ENCODE peak calls at places on chromosomes 12 and 14, in eight cellular contexts. One of them, this sample, is unnamed.

GRCh38 chr12:129961111-129961510 is 57.3 kb upstream of the TMEM132D start:
- DNase-seq in astrocyte of the cerebellum: no peak
- DNase-seq in RPMI8226: no peak
- DNase-seq in activated T-cell treated with anti-CD3 and anti-CD28 coated beads for 48 hours: no peak
- DNase-seq in HTR-8/SVneo: no peak
- DNase-seq in colonic mucosa: no peak
- DNase-seq in WERI-Rb-1: no peak
- DNase-seq in Caki2: no peak
- DNase-seq in this sample: no peak

GRCh38 chr12:13924286-13924685 is 57.1 kb downstream of the GRIN2B start:
- DNase-seq in astrocyte of the cerebellum: no peak
- DNase-seq in RPMI8226: no peak
- DNase-seq in activated T-cell treated with anti-CD3 and anti-CD28 coated beads for 48 hours: no peak
- DNase-seq in HTR-8/SVneo: no peak
- DNase-seq in colonic mucosa: no peak
- DNase-seq in WERI-Rb-1: no peak
- DNase-seq in Caki2: no peak
- DNase-seq in this sample: no peak

GRCh38 chr14:99684356-99684952 is 356 bp downstream of the CYP46A1 start:
- DNase-seq in astrocyte of the cerebellum: no peak
- DNase-seq in RPMI8226: no peak
- DNase-seq in activated T-cell treated with anti-CD3 and anti-CD28 coated beads for 48 hours: no peak
- DNase-seq in HTR-8/SVneo: no peak
- DNase-seq in colonic mucosa: no peak
- DNase-seq in WERI-Rb-1: no peak
- DNase-seq in Caki2: no peak
- DNase-seq in this sample: peak

GRCh38 chr12:89461649-89462612 is 62.7 kb downstream of the GALNT4 start:
- DNase-seq in astrocyte of the cerebellum: peak
- DNase-seq in RPMI8226: peak
- DNase-seq in activated T-cell treated with anti-CD3 and anti-CD28 coated beads for 48 hours: no peak
- DNase-seq in HTR-8/SVneo: peak
- DNase-seq in colonic mucosa: no peak
- DNase-seq in WERI-Rb-1: no peak
- DNase-seq in Caki2: peak
- DNase-seq in this sample: no peak

GRCh38 chr12:127429556-127429955 is 837.4 kb upstream of the TMEM132C start:
- DNase-seq in astrocyte of the cerebellum: no peak
- DNase-seq in RPMI8226: no peak
- DNase-seq in activated T-cell treated with anti-CD3 and anti-CD28 coated beads for 48 hours: no peak
- DNase-seq in HTR-8/SVneo: no peak
- DNase-seq in colonic mucosa: no peak
- DNase-seq in WERI-Rb-1: no peak
- DNase-seq in Caki2: no peak
- DNase-seq in this sample: no peak

GRCh38 chr14:99561827-99562226 is 42.2 kb downstream of the CCDC85C start:
- DNase-seq in astrocyte of the cerebellum: no peak
- DNase-seq in RPMI8226: no peak
- DNase-seq in activated T-cell treated with anti-CD3 and anti-CD28 coated beads for 48 hours: no peak
- DNase-seq in HTR-8/SVneo: no peak
- DNase-seq in colonic mucosa: no peak
- DNase-seq in WERI-Rb-1: peak
- DNase-seq in Caki2: no peak
- DNase-seq in this sample: no peak

GRCh38 chr14:91315844-91316267 is 71.4 kb upstream of the GPR68 start:
- DNase-seq in astrocyte of the cerebellum: no peak
- DNase-seq in RPMI8226: peak
- DNase-seq in activated T-cell treated with anti-CD3 and anti-CD28 coated beads for 48 hours: peak
- DNase-seq in HTR-8/SVneo: no peak
- DNase-seq in colonic mucosa: no peak
- DNase-seq in WERI-Rb-1: no peak
- DNase-seq in Caki2: no peak
- DNase-seq in this sample: peak

GRCh38 chr14:72800848-72801370 is 93.0 kb downstream of the DPF3 start:
- DNase-seq in astrocyte of the cerebellum: no peak
- DNase-seq in RPMI8226: no peak
- DNase-seq in activated T-cell treated with anti-CD3 and anti-CD28 coated beads for 48 hours: no peak
- DNase-seq in HTR-8/SVneo: no peak
- DNase-seq in colonic mucosa: no peak
- DNase-seq in WERI-Rb-1: no peak
- DNase-seq in Caki2: no peak
- DNase-seq in this sample: no peak

GRCh38 chr12:39173689-39174088 is 268.3 kb upstream of the CPNE8 start:
- DNase-seq in astrocyte of the cerebellum: no peak
- DNase-seq in RPMI8226: no peak
- DNase-seq in activated T-cell treated with anti-CD3 and anti-CD28 coated beads for 48 hours: no peak
- DNase-seq in HTR-8/SVneo: no peak
- DNase-seq in colonic mucosa: no peak
- DNase-seq in WERI-Rb-1: no peak
- DNase-seq in Caki2: no peak
- DNase-seq in this sample: no peak

GRCh38 chr12:57455374-57456144 is 452 bp downstream of the INHBE start:
- DNase-seq in astrocyte of the cerebellum: no peak
- DNase-seq in RPMI8226: no peak
- DNase-seq in activated T-cell treated with anti-CD3 and anti-CD28 coated beads for 48 hours: no peak
- DNase-seq in HTR-8/SVneo: no peak
- DNase-seq in colonic mucosa: no peak
- DNase-seq in WERI-Rb-1: peak
- DNase-seq in Caki2: no peak
- DNase-seq in this sample: no peak

GRCh38 chr12:64674367-64674922 is 64.2 kb downstream of the RASSF3 start:
- DNase-seq in astrocyte of the cerebellum: no peak
- DNase-seq in RPMI8226: no peak
- DNase-seq in activated T-cell treated with anti-CD3 and anti-CD28 coated beads for 48 hours: no peak
- DNase-seq in HTR-8/SVneo: no peak
- DNase-seq in colonic mucosa: no peak
- DNase-seq in WERI-Rb-1: no peak
- DNase-seq in Caki2: no peak
- DNase-seq in this sample: no peak

GRCh38 chr14:40581264-40581663 is 1025.4 kb upstream of the LRFN5 start:
- DNase-seq in astrocyte of the cerebellum: no peak
- DNase-seq in RPMI8226: no peak
- DNase-seq in activated T-cell treated with anti-CD3 and anti-CD28 coated beads for 48 hours: no peak
- DNase-seq in HTR-8/SVneo: no peak
- DNase-seq in colonic mucosa: no peak
- DNase-seq in WERI-Rb-1: no peak
- DNase-seq in Caki2: no peak
- DNase-seq in this sample: no peak

GRCh38 chr14:76872796-76873432 is 46.7 kb downstream of the LRRC74A start:
- DNase-seq in astrocyte of the cerebellum: peak
- DNase-seq in RPMI8226: peak
- DNase-seq in activated T-cell treated with anti-CD3 and anti-CD28 coated beads for 48 hours: peak
- DNase-seq in HTR-8/SVneo: peak
- DNase-seq in colonic mucosa: peak
- DNase-seq in WERI-Rb-1: peak
- DNase-seq in Caki2: peak
- DNase-seq in this sample: peak

GRCh38 chr12:75635606-75636444 is 124.4 kb upstream of the KRR1 start:
- DNase-seq in astrocyte of the cerebellum: peak
- DNase-seq in RPMI8226: peak
- DNase-seq in activated T-cell treated with anti-CD3 and anti-CD28 coated beads for 48 hours: no peak
- DNase-seq in HTR-8/SVneo: peak
- DNase-seq in colonic mucosa: no peak
- DNase-seq in WERI-Rb-1: no peak
- DNase-seq in Caki2: peak
- DNase-seq in this sample: no peak

GRCh38 chr14:47826809-47827208 is 151.4 kb upstream of the MDGA2 start:
- DNase-seq in astrocyte of the cerebellum: no peak
- DNase-seq in RPMI8226: no peak
- DNase-seq in activated T-cell treated with anti-CD3 and anti-CD28 coated beads for 48 hours: no peak
- DNase-seq in HTR-8/SVneo: no peak
- DNase-seq in colonic mucosa: no peak
- DNase-seq in WERI-Rb-1: no peak
- DNase-seq in Caki2: no peak
- DNase-seq in this sample: no peak

GRCh38 chr12:56948881-56949280 is 8.5 kb downstream of the RDH16 start:
- DNase-seq in astrocyte of the cerebellum: no peak
- DNase-seq in RPMI8226: no peak
- DNase-seq in activated T-cell treated with anti-CD3 and anti-CD28 coated beads for 48 hours: no peak
- DNase-seq in HTR-8/SVneo: no peak
- DNase-seq in colonic mucosa: no peak
- DNase-seq in WERI-Rb-1: no peak
- DNase-seq in Caki2: no peak
- DNase-seq in this sample: no peak

GRCh38 chr12:115370650-115371049 is 686.7 kb upstream of the TBX3 start:
- DNase-seq in astrocyte of the cerebellum: no peak
- DNase-seq in RPMI8226: no peak
- DNase-seq in activated T-cell treated with anti-CD3 and anti-CD28 coated beads for 48 hours: no peak
- DNase-seq in HTR-8/SVneo: no peak
- DNase-seq in colonic mucosa: no peak
- DNase-seq in WERI-Rb-1: peak
- DNase-seq in Caki2: no peak
- DNase-seq in this sample: no peak

GRCh38 chr12:30134229-30134628 is 350.5 kb upstream of the TMTC1 start:
- DNase-seq in astrocyte of the cerebellum: no peak
- DNase-seq in RPMI8226: peak
- DNase-seq in activated T-cell treated with anti-CD3 and anti-CD28 coated beads for 48 hours: no peak
- DNase-seq in HTR-8/SVneo: no peak
- DNase-seq in colonic mucosa: no peak
- DNase-seq in WERI-Rb-1: no peak
- DNase-seq in Caki2: no peak
- DNase-seq in this sample: no peak

GRCh38 chr12:16189849-16190248 is 87.6 kb downstream of the SLC15A5 start:
- DNase-seq in astrocyte of the cerebellum: no peak
- DNase-seq in RPMI8226: peak
- DNase-seq in activated T-cell treated with anti-CD3 and anti-CD28 coated beads for 48 hours: no peak
- DNase-seq in HTR-8/SVneo: no peak
- DNase-seq in colonic mucosa: no peak
- DNase-seq in WERI-Rb-1: peak
- DNase-seq in Caki2: no peak
- DNase-seq in this sample: no peak

GRCh38 chr12:14961466-14962155 is at the start of gene ARHGDIB:
- DNase-seq in astrocyte of the cerebellum: no peak
- DNase-seq in RPMI8226: peak
- DNase-seq in activated T-cell treated with anti-CD3 and anti-CD28 coated beads for 48 hours: peak
- DNase-seq in HTR-8/SVneo: no peak
- DNase-seq in colonic mucosa: peak
- DNase-seq in WERI-Rb-1: no peak
- DNase-seq in Caki2: no peak
- DNase-seq in this sample: peak

GRCh38 chr14:21072102-21072501 is 2.0 kb downstream of the ARHGEF40 start:
- DNase-seq in astrocyte of the cerebellum: no peak
- DNase-seq in RPMI8226: no peak
- DNase-seq in activated T-cell treated with anti-CD3 and anti-CD28 coated beads for 48 hours: no peak
- DNase-seq in HTR-8/SVneo: no peak
- DNase-seq in colonic mucosa: no peak
- DNase-seq in WERI-Rb-1: no peak
- DNase-seq in Caki2: no peak
- DNase-seq in this sample: no peak

GRCh38 chr14:87205811-87206210 is 787.2 kb downstream of the GALC start:
- DNase-seq in astrocyte of the cerebellum: no peak
- DNase-seq in RPMI8226: no peak
- DNase-seq in activated T-cell treated with anti-CD3 and anti-CD28 coated beads for 48 hours: no peak
- DNase-seq in HTR-8/SVneo: no peak
- DNase-seq in colonic mucosa: no peak
- DNase-seq in WERI-Rb-1: no peak
- DNase-seq in Caki2: no peak
- DNase-seq in this sample: no peak

GRCh38 chr12:49223122-49223521 is 34.2 kb upstream of the TUBA1A start:
- DNase-seq in astrocyte of the cerebellum: no peak
- DNase-seq in RPMI8226: no peak
- DNase-seq in activated T-cell treated with anti-CD3 and anti-CD28 coated beads for 48 hours: no peak
- DNase-seq in HTR-8/SVneo: no peak
- DNase-seq in colonic mucosa: no peak
- DNase-seq in WERI-Rb-1: no peak
- DNase-seq in Caki2: no peak
- DNase-seq in this sample: no peak

GRCh38 chr14:26394114-26394855 is 203.5 kb downstream of the NOVA1 start:
- DNase-seq in astrocyte of the cerebellum: peak
- DNase-seq in RPMI8226: no peak
- DNase-seq in activated T-cell treated with anti-CD3 and anti-CD28 coated beads for 48 hours: no peak
- DNase-seq in HTR-8/SVneo: peak
- DNase-seq in colonic mucosa: no peak
- DNase-seq in WERI-Rb-1: no peak
- DNase-seq in Caki2: peak
- DNase-seq in this sample: no peak

GRCh38 chr14:105448706-105449111 is 25.9 kb upstream of the CRIP2 start:
- DNase-seq in astrocyte of the cerebellum: no peak
- DNase-seq in RPMI8226: peak
- DNase-seq in activated T-cell treated with anti-CD3 and anti-CD28 coated beads for 48 hours: peak
- DNase-seq in HTR-8/SVneo: peak
- DNase-seq in colonic mucosa: peak
- DNase-seq in WERI-Rb-1: peak
- DNase-seq in Caki2: no peak
- DNase-seq in this sample: peak

GRCh38 chr14:105019861-105020814 is 745 bp downstream of the CDCA4 start:
- DNase-seq in astrocyte of the cerebellum: no peak
- DNase-seq in RPMI8226: peak
- DNase-seq in activated T-cell treated with anti-CD3 and anti-CD28 coated beads for 48 hours: peak
- DNase-seq in HTR-8/SVneo: no peak
- DNase-seq in colonic mucosa: peak
- DNase-seq in WERI-Rb-1: no peak
- DNase-seq in Caki2: no peak
- DNase-seq in this sample: peak

This sample was measured in stimulated activated naive CD4-positive, alpha-beta T cell treated with Interleukin-2 at 50 U/mL for 16 hours.